ENCODE peak calls at places on chromosomes 13 and 19, in six cellular contexts. U, W, A, V, F and Z are unnamed samples. For H3K9me3, the result is how much of the 10 kb centered on the place peaks cover.

GRCh38 chr13:72648513-72649065 is 78.8 kb downstream of the MZT1 start:
- DNase-seq in U (no peak), W (no peak), A (peak), V (no peak), F (no peak), Z (peak)

GRCh38 chr13:43411741-43412140 is 375.0 kb downstream of the ENOX1 start:
- DNase-seq in U (peak), W (peak), A (no peak), V (no peak), F (no peak), Z (no peak)

GRCh38 chr13:38348890-38349289 is 761 bp upstream of the UFM1 start:
- DNase-seq in U (peak), W (peak), A (no peak), V (no peak), F (peak), Z (peak)

GRCh38 chr19:3365447-3366103 is 808 bp upstream of the NFIC start:
- DNase-seq in U (peak), W (peak), A (no peak), V (no peak), F (peak), Z (peak)

GRCh38 chr13:73158851-73159250 is 100.0 kb downstream of the KLF5 start:
- DNase-seq in U (peak), W (peak), A (no peak), V (no peak), F (peak), Z (peak)

GRCh38 chr19:17757125-17757524 is 5.8 kb downstream of the FCHO1 start:
- DNase-seq in U (peak), W (peak), A (no peak), V (no peak), F (peak), Z (peak)

GRCh38 chr19:3975637-3976087 is 4.8 kb upstream of the DAPK3 start:
- DNase-seq in U (no peak), W (no peak), A (no peak), V (no peak), F (no peak), Z (no peak)

GRCh38 chr13:102591988-102592781 is 4.6 kb upstream of the TPP2 start:
- DNase-seq in U (peak), W (peak), A (peak), V (peak), F (peak), Z (peak)

GRCh38 chr13:65472336-65472735 is 1757.8 kb downstream of the PCDH9 start:
- DNase-seq in U (peak), W (no peak), A (no peak), V (no peak), F (no peak), Z (peak)

DNA sequence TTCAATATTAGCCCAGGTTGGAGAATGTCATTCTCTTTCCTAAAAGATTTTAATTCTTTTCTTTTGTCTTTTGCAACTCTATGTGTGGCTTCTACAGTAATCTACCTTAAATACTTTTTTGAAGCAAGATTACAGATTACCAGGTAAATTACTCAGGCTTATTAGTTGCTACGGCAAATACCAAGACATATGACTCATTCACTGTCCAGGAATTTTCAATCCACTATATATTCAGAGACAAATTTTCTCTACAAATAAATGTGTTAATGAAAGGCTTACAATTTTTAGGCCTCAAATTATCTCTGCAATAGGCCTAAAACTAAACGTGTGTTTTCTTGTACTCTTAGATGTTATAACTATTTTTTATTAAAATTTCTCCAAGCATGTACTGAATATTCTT is 631.3 kb downstream of the DIAPH3 start:
- DNase-seq in U (peak), W (no peak), A (no peak), V (no peak), F (peak), Z (no peak)
- H3K4me3 ChIP-seq in U (no peak), W (no peak), A (no peak), V (no peak), F (no peak), Z (no peak)

DNA sequence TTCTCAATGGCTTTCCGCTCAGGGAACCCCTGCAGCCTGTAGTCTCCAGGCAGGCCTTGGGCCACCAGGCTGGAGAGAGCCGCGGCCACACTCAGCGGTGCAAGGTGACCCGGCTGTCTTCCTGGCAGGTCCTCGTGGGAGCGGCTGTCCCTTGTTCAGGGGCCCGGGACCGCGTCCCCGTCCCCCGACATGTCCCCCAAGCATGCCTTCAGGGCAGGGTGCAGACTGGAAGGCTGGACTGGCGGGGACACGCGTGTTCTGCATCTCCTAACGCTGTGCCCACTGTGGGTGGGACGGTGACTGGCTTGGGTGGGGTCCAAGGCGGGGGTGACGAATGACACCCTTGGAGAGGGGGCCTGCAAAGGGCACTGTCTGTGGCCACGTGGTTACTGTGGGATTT is 93.6 kb downstream of the WTIP start:
- DNase-seq in U (no peak), W (no peak), A (no peak), V (no peak), F (no peak), Z (no peak)
- H3K9me3 ChIP-seq in U (under half), W (under half), A (under half), V (under half), F (under half), Z (under half)

GRCh38 chr19:37770985-37771384 is 8.4 kb downstream of the ZNF573 start:
- DNase-seq in U (no peak), W (no peak), A (no peak), V (no peak), F (no peak), Z (no peak)
- H3K9ac ChIP-seq in U (no peak), W (no peak), A (no peak), V (no peak), F (no peak), Z (no peak)

GRCh38 chr13:98549006-98549727 is 27.7 kb downstream of the STK24 start:
- DNase-seq in U (peak), W (peak), A (no peak), V (no peak), F (peak), Z (peak)
- H3K4me3 ChIP-seq in U (no peak), W (no peak), A (no peak), V (no peak), F (no peak), Z (peak)